ENCODE peak calls at places on chromosome 18, in five cellular contexts. H is GM10248, J is HCT116, W is left cardiac atrium, B is neural crest cell. Y is an unnamed sample.

GRCh38 chr18:13502585-13502984 is 223.8 kb downstream of the FAM210A start:
- DNase-seq in H (no peak), J (no peak), W (peak), B (no peak), Y (no peak)

GRCh38 chr18:37378616-37379015 is 187.0 kb downstream of the CELF4 start:
- DNase-seq in H (no peak), J (no peak), W (no peak), B (no peak), Y (no peak)

GRCh38 chr18:43935051-43935412 is 657.7 kb upstream of the SYT4 start:
- DNase-seq in H (no peak), J (no peak), W (no peak), B (no peak), Y (no peak)

GRCh38 chr18:32049393-32050161 is 31.0 kb downstream of the RNF125 start:
- DNase-seq in H (peak), J (no peak), W (peak), B (no peak), Y (no peak)

GRCh38 chr18:53416985-53417384 is 807.5 kb downstream of the MBD2 start:
- DNase-seq in H (no peak), J (no peak), W (no peak), B (no peak), Y (no peak)

GRCh38 chr18:74718312-74718711 is 120.6 kb downstream of the ZNF407 start:
- DNase-seq in H (no peak), J (no peak), W (no peak), B (no peak), Y (no peak)

GRCh38 chr18:79191956-79192355 is 122.8 kb downstream of the ATP9B start:
- DNase-seq in H (peak), J (no peak), W (no peak), B (no peak), Y (no peak)

GRCh38 chr18:26383454-26384270 is 157.4 kb downstream of the TAF4B start:
- DNase-seq in H (peak), J (peak), W (no peak), B (no peak), Y (no peak)

GRCh38 chr18:3297025-3297984 is 35.4 kb downstream of the MYL12B start:
- DNase-seq in H (peak), J (peak), W (peak), B (peak), Y (no peak)

GRCh38 chr18:13241083-13241892 is 22.7 kb downstream of the LDLRAD4 start:
- DNase-seq in H (no peak), J (no peak), W (no peak), B (no peak), Y (no peak)

GRCh38 chr18:5546660-5547059 is 2.9 kb upstream of the EPB41L3 start:
- DNase-seq in H (no peak), J (no peak), W (no peak), B (peak), Y (no peak)

GRCh38 chr18:33010149-33010548 is 237.3 kb upstream of the KLHL14 start:
- DNase-seq in H (no peak), J (no peak), W (no peak), B (no peak), Y (no peak)